ENCODE peak calls at places on chromosomes 3 and 15, in four cellular contexts. One of them, this sample, is unnamed.

GRCh38 chr3:99543796-99544195 is 94.6 kb upstream of the COL8A1 start:
- DNase-seq in HepG2: no peak
- DNase-seq in GM12878: no peak
- DNase-seq in H1: no peak
- DNase-seq in this sample: no peak

GRCh38 chr15:97941572-97941971 is 18.9 kb upstream of the ARRDC4 start:
- DNase-seq in HepG2: no peak
- DNase-seq in GM12878: no peak
- DNase-seq in H1: no peak
- DNase-seq in this sample: no peak

GRCh38 chr3:12371525-12372140 is 82.8 kb downstream of the PPARG start:
- DNase-seq in HepG2: no peak
- DNase-seq in GM12878: no peak
- DNase-seq in H1: no peak
- DNase-seq in this sample: no peak

GRCh38 chr3:145094355-145094941 is 1066.5 kb downstream of the PLOD2 start:
- DNase-seq in HepG2: no peak
- DNase-seq in GM12878: no peak
- DNase-seq in H1: no peak
- DNase-seq in this sample: no peak

GRCh38 chr3:73279-73678 is 123.3 kb upstream of the CHL1 start:
- DNase-seq in HepG2: no peak
- DNase-seq in GM12878: no peak
- DNase-seq in H1: no peak
- DNase-seq in this sample: no peak

GRCh38 chr3:68271145-68271544 is 616.7 kb upstream of the SUCLG2 start:
- DNase-seq in HepG2: no peak
- DNase-seq in GM12878: no peak
- DNase-seq in H1: no peak
- DNase-seq in this sample: no peak

GRCh38 chr3:59812778-59813558 is 763.1 kb upstream of the CFAP20DC start:
- DNase-seq in HepG2: no peak
- DNase-seq in GM12878: no peak
- DNase-seq in H1: no peak
- DNase-seq in this sample: peak; percentile 20

GRCh38 chr3:53721187-53721946 is 124.9 kb downstream of the CHDH start:
- DNase-seq in HepG2: no peak
- DNase-seq in GM12878: no peak
- DNase-seq in H1: no peak
- DNase-seq in this sample: no peak

GRCh38 chr3:32455609-32456428 is 46.8 kb downstream of the CMTM6 start:
- DNase-seq in HepG2: no peak
- DNase-seq in GM12878: no peak
- DNase-seq in H1: no peak
- DNase-seq in this sample: no peak

GRCh38 chr15:62749445-62749844 is 293.1 kb upstream of the TPM1 start:
- DNase-seq in HepG2: no peak
- DNase-seq in GM12878: no peak
- DNase-seq in H1: no peak
- DNase-seq in this sample: peak; percentile 82

GRCh38 chr3:9934235-9934621 is 594 bp downstream of the CRELD1 start:
- DNase-seq in HepG2: no peak
- DNase-seq in GM12878: no peak
- DNase-seq in H1: no peak
- DNase-seq in this sample: no peak

GRCh38 chr15:57500979-57501576 is 90.6 kb upstream of the MYZAP start:
- DNase-seq in HepG2: no peak
- DNase-seq in GM12878: no peak
- DNase-seq in H1: no peak
- DNase-seq in this sample: no peak

GRCh38 chr3:108946292-108947290 is 7.1 kb downstream of the GUCA1C start:
- DNase-seq in HepG2: no peak
- DNase-seq in GM12878: no peak
- DNase-seq in H1: no peak
- DNase-seq in this sample: no peak

GRCh38 chr15:78691167-78691872 is 50.3 kb upstream of the CHRNB4 start:
- DNase-seq in HepG2: no peak
- DNase-seq in GM12878: no peak
- DNase-seq in H1: no peak
- DNase-seq in this sample: no peak

GRCh38 chr3:138875754-138876664 is 41.3 kb upstream of the PIK3CB start:
- DNase-seq in HepG2: no peak
- DNase-seq in GM12878: no peak
- DNase-seq in H1: no peak
- DNase-seq in this sample: no peak

GRCh38 chr3:130834476-130834875 is 59.4 kb upstream of the ATP2C1 start:
- DNase-seq in HepG2: no peak
- DNase-seq in GM12878: no peak
- DNase-seq in H1: no peak
- DNase-seq in this sample: no peak

GRCh38 chr3:197023241-197023997 is 6.2 kb downstream of the MELTF start:
- DNase-seq in HepG2: no peak
- DNase-seq in GM12878: peak; percentile 76
- DNase-seq in H1: no peak
- DNase-seq in this sample: no peak

GRCh38 chr3:172266103-172266502 is 182.2 kb downstream of the GHSR start:
- DNase-seq in HepG2: no peak
- DNase-seq in GM12878: no peak
- DNase-seq in H1: no peak
- DNase-seq in this sample: no peak

GRCh38 chr3:32113566-32113965 is 7.1 kb downstream of the GPD1L start:
- DNase-seq in HepG2: no peak
- DNase-seq in GM12878: no peak
- DNase-seq in H1: no peak
- DNase-seq in this sample: no peak

GRCh38 chr3:97579365-97579764 is 185.2 kb upstream of the ARL6 start:
- DNase-seq in HepG2: no peak
- DNase-seq in GM12878: peak; percentile 3
- DNase-seq in H1: no peak
- DNase-seq in this sample: no peak

GRCh38 chr3:43632269-43632733 is 10.5 kb upstream of the ANO10 start:
- DNase-seq in HepG2: no peak
- DNase-seq in GM12878: no peak
- DNase-seq in H1: no peak
- DNase-seq in this sample: no peak

GRCh38 chr3:56845505-56845904 is 43.8 kb upstream of the ARHGEF3 start:
- DNase-seq in HepG2: no peak
- DNase-seq in GM12878: no peak
- DNase-seq in H1: no peak
- DNase-seq in this sample: no peak

GRCh38 chr3:64574194-64574593 is 113.6 kb downstream of the ADAMTS9 start:
- DNase-seq in HepG2: no peak
- DNase-seq in GM12878: no peak
- DNase-seq in H1: no peak
- DNase-seq in this sample: no peak

GRCh38 chr3:184552296-184552695 is 9.3 kb upstream of the EPHB3 start:
- DNase-seq in HepG2: no peak
- DNase-seq in GM12878: no peak
- DNase-seq in H1: no peak
- DNase-seq in this sample: no peak

GRCh38 chr3:51642462-51642861 is 28.6 kb upstream of the TEX264 start:
- DNase-seq in HepG2: no peak
- DNase-seq in GM12878: no peak
- DNase-seq in H1: no peak
- DNase-seq in this sample: no peak

GRCh38 chr3:104385421-104385820 is 981.3 kb upstream of the ALCAM start:
- DNase-seq in HepG2: no peak
- DNase-seq in GM12878: no peak
- DNase-seq in H1: no peak
- DNase-seq in this sample: no peak

GRCh38 chr3:56064684-56065083 is 403.6 kb downstream of the ERC2 start:
- DNase-seq in HepG2: no peak
- DNase-seq in GM12878: no peak
- DNase-seq in H1: no peak
- DNase-seq in this sample: no peak

GRCh38 chr3:149332781-149333517 is 487 bp downstream of the TM4SF18 start:
- DNase-seq in HepG2: no peak
- DNase-seq in GM12878: no peak
- DNase-seq in H1: no peak
- DNase-seq in this sample: no peak

GRCh38 chr15:52856286-52856685 is 66.2 kb upstream of the ONECUT1 start:
- DNase-seq in HepG2: no peak
- DNase-seq in GM12878: no peak
- DNase-seq in H1: no peak
- DNase-seq in this sample: no peak

GRCh38 chr15:101124731-101125558 is 126.9 kb downstream of the CHSY1 start:
- DNase-seq in HepG2: no peak
- DNase-seq in GM12878: peak; percentile 27
- DNase-seq in H1: no peak
- DNase-seq in this sample: no peak

GRCh38 chr3:63934041-63934440 is 21.9 kb upstream of the SCAANT1 start:
- DNase-seq in HepG2: no peak
- DNase-seq in GM12878: no peak
- DNase-seq in H1: no peak
- DNase-seq in this sample: no peak

GRCh38 chr15:62059108-62059817 is 984 bp downstream of the VPS13C start:
- DNase-seq in HepG2: no peak
- DNase-seq in GM12878: no peak
- DNase-seq in H1: no peak
- DNase-seq in this sample: no peak

GRCh38 chr3:70120360-70120966 is 120.9 kb downstream of the SAMMSON start:
- DNase-seq in HepG2: peak; percentile 65
- DNase-seq in GM12878: peak; percentile 36
- DNase-seq in H1: peak; percentile 91
- DNase-seq in this sample: peak; percentile 85

GRCh38 chr3:150798122-150798618 is 35.2 kb upstream of the SIAH2 start:
- DNase-seq in HepG2: peak; percentile 49
- DNase-seq in GM12878: no peak
- DNase-seq in H1: no peak
- DNase-seq in this sample: peak; percentile 61

GRCh38 chr3:193780371-193780770 is 187.4 kb downstream of the OPA1 start:
- DNase-seq in HepG2: no peak
- DNase-seq in GM12878: no peak
- DNase-seq in H1: peak; percentile 43
- DNase-seq in this sample: no peak

GRCh38 chr15:70111203-70112017 is 13.7 kb upstream of the TLE3 start:
- DNase-seq in HepG2: no peak
- DNase-seq in GM12878: no peak
- DNase-seq in H1: peak; percentile 86
- DNase-seq in this sample: peak; percentile 89

GRCh38 chr3:55416381-55416821 is 70.7 kb downstream of the WNT5A start:
- DNase-seq in HepG2: no peak
- DNase-seq in GM12878: no peak
- DNase-seq in H1: no peak
- DNase-seq in this sample: no peak

GRCh38 chr3:72013104-72013503 is 228.2 kb upstream of the PROK2 start:
- DNase-seq in HepG2: no peak
- DNase-seq in GM12878: no peak
- DNase-seq in H1: no peak
- DNase-seq in this sample: no peak

DNA sequence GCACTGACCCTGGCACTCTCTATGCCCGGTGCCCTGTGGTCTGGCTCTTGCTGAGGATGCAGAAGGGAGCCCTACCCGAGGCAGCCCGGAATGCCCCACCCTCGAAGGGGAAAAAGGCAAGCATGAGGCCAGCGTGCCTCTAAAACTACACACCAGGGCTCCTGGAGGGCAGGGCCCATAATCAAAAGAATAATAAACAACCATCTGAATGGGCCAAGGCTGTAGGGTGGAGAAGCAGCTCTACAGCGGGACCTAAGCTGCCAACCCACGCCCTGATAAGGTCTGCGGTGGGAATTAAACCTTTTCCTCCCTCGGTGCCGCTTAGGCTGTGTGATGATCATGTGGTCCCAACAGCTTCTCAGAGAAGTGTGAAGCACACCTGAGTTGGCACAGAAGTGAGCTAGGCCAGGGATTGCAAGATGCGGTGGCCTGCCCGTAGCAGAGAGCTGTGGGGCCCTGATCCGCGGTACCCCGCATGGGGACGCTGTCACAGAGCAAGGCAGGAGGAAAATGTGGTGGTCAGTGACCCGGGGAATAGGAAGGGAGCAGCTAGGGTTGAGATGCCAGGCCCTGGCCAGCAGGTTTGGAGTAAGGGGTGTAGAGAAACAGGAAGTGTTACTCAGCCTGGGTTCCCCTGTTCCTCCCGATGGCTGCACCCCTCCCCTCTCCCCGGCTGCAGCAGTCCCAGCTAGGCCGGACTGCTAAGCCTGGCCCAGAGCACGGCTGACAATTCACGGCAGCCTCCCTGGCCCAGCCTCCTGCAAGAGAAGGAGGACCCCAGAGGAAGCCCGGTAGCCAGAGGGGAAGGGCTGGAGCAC is 1.1 kb upstream of the C15orf62 start:
- DNase-seq in HepG2: no peak
- DNase-seq in GM12878: no peak
- DNase-seq in H1: no peak
- DNase-seq in this sample: no peak
- TF ChIP-seq SUZ12 in HepG2: no peak
- TF ChIP-seq SUZ12 in GM12878: no peak
- TF ChIP-seq SUZ12 in H1: no peak
- TF ChIP-seq SUZ12 in this sample: no peak

GRCh38 chr3:141507392-141508066 is 20.7 kb downstream of the RASA2 start:
- DNase-seq in HepG2: no peak
- DNase-seq in GM12878: no peak
- DNase-seq in H1: no peak
- DNase-seq in this sample: no peak
- H3K4me1 ChIP-seq in HepG2: peaks cover 42% of the 10 kb centered on the region
- H3K4me1 ChIP-seq in GM12878: no peaks in the 10 kb centered on the region
- H3K4me1 ChIP-seq in H1: no peaks in the 10 kb centered on the region
- H3K4me1 ChIP-seq in this sample: no peaks in the 10 kb centered on the region

DNA sequence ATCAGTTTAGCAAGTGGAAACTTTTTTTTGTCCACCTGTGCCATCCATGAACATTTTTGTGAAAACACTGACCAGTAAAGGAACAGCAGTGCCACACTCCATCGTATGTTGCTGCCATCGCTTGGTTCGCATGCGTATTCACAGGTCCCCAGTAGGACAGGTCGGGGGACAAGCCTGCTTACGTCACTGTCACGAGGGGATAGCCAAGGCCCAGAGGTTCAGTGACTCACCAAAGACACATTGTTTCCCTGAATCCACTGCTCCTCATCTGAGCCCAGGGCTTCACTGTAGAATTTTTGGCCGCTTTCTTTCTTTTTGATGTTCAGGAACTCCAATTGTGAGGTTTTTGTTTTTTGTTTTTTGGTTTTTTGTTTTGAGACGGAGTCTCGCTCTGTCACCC is 5.9 kb downstream of the ADPRH start:
- DNase-seq in HepG2: no peak
- DNase-seq in GM12878: no peak
- DNase-seq in H1: no peak
- DNase-seq in this sample: no peak
- TF ChIP-seq SUZ12 in HepG2: no peak
- TF ChIP-seq SUZ12 in GM12878: no peak
- TF ChIP-seq SUZ12 in H1: no peak
- TF ChIP-seq SUZ12 in this sample: no peak

DNA sequence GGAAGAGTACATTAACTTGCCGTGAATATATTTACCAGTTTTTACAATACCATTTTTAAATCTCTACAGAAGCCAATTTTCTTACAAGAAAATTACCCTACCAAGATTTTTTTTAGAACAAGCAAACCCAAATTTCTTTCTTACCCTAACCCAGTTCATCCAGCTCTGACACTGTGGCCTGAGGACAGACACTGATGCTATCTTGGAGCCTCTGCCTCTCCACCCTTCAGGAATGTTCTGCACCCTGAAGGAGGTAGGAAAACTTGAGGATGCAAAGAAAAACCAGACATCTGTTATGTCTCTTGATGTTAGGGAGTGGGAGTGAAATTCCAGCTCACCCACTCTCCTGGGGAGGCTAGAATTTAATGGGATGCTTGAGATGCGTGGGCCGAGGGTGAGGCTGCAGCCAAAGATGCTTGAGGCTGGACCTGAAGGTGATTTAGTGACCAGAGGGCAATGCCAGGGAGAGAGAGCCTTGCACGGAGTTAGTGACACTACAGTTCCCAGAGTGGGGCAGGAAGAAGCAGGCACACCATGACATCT is 69.9 kb downstream of the LIPC start:
- DNase-seq in HepG2: no peak
- DNase-seq in GM12878: no peak
- DNase-seq in H1: no peak
- DNase-seq in this sample: no peak
- H3K4me1 ChIP-seq in HepG2: no peaks in the 10 kb centered on the region
- H3K4me1 ChIP-seq in GM12878: peaks cover 6% of the 10 kb centered on the region
- H3K4me1 ChIP-seq in H1: no peaks in the 10 kb centered on the region
- H3K4me1 ChIP-seq in this sample: no peaks in the 10 kb centered on the region

This sample was measured in NT2/D1.